ENCODE peak calls at places on chromosomes 7 and 10, in ten cellular contexts. One of them, this sample, is unnamed.

GRCh38 chr7:40162516-40162915 is 27.7 kb downstream of the SUGCT start:
- DNase-seq in stomach: no peak
- DNase-seq in A549: no peak
- DNase-seq in gastrocnemius medialis: no peak
- DNase-seq in adrenal gland: no peak
- DNase-seq in uterus: no peak
- DNase-seq in HepG2: no peak
- DNase-seq in GM12878: no peak
- DNase-seq in breast epithelium: no peak
- DNase-seq in heart left ventricle: no peak
- DNase-seq in this sample: no peak

GRCh38 chr7:11228515-11228914 is 254.8 kb downstream of the PHF14 start:
- DNase-seq in stomach: peak
- DNase-seq in A549: no peak
- DNase-seq in gastrocnemius medialis: peak
- DNase-seq in adrenal gland: peak
- DNase-seq in uterus: peak
- DNase-seq in HepG2: no peak
- DNase-seq in GM12878: no peak
- DNase-seq in breast epithelium: no peak
- DNase-seq in heart left ventricle: peak
- DNase-seq in this sample: no peak

GRCh38 chr10:48332871-48333216 is 26.4 kb downstream of the MAPK8 start:
- DNase-seq in stomach: no peak
- DNase-seq in A549: no peak
- DNase-seq in gastrocnemius medialis: no peak
- DNase-seq in adrenal gland: no peak
- DNase-seq in uterus: no peak
- DNase-seq in HepG2: no peak
- DNase-seq in GM12878: no peak
- DNase-seq in breast epithelium: no peak
- DNase-seq in heart left ventricle: no peak
- DNase-seq in this sample: no peak

GRCh38 chr7:122457969-122458368 is 153.4 kb upstream of the FEZF1 start:
- DNase-seq in stomach: no peak
- DNase-seq in A549: no peak
- DNase-seq in gastrocnemius medialis: no peak
- DNase-seq in adrenal gland: no peak
- DNase-seq in uterus: no peak
- DNase-seq in HepG2: no peak
- DNase-seq in GM12878: no peak
- DNase-seq in breast epithelium: no peak
- DNase-seq in heart left ventricle: no peak
- DNase-seq in this sample: no peak

GRCh38 chr10:103278862-103279298 is 1.9 kb downstream of the INA start:
- DNase-seq in stomach: peak
- DNase-seq in A549: no peak
- DNase-seq in gastrocnemius medialis: no peak
- DNase-seq in adrenal gland: no peak
- DNase-seq in uterus: peak
- DNase-seq in HepG2: no peak
- DNase-seq in GM12878: no peak
- DNase-seq in breast epithelium: no peak
- DNase-seq in heart left ventricle: peak
- DNase-seq in this sample: peak

GRCh38 chr7:153567426-153567825 is 484.8 kb upstream of the DPP6 start:
- DNase-seq in stomach: no peak
- DNase-seq in A549: no peak
- DNase-seq in gastrocnemius medialis: no peak
- DNase-seq in adrenal gland: no peak
- DNase-seq in uterus: peak
- DNase-seq in HepG2: no peak
- DNase-seq in GM12878: no peak
- DNase-seq in breast epithelium: peak
- DNase-seq in heart left ventricle: peak
- DNase-seq in this sample: no peak

GRCh38 chr7:1593091-1593866 is 23.4 kb upstream of the PSMG3 start:
- DNase-seq in stomach: no peak
- DNase-seq in A549: peak
- DNase-seq in gastrocnemius medialis: no peak
- DNase-seq in adrenal gland: no peak
- DNase-seq in uterus: no peak
- DNase-seq in HepG2: peak
- DNase-seq in GM12878: no peak
- DNase-seq in breast epithelium: no peak
- DNase-seq in heart left ventricle: no peak
- DNase-seq in this sample: no peak

GRCh38 chr10:62071846-62072281 is 170.4 kb downstream of the ARID5B start:
- DNase-seq in stomach: no peak
- DNase-seq in A549: no peak
- DNase-seq in gastrocnemius medialis: peak
- DNase-seq in adrenal gland: no peak
- DNase-seq in uterus: no peak
- DNase-seq in HepG2: no peak
- DNase-seq in GM12878: no peak
- DNase-seq in breast epithelium: no peak
- DNase-seq in heart left ventricle: no peak
- DNase-seq in this sample: no peak

GRCh38 chr7:134593530-134594392 is 44.9 kb downstream of the AKR1B15 start:
- DNase-seq in stomach: peak
- DNase-seq in A549: peak
- DNase-seq in gastrocnemius medialis: no peak
- DNase-seq in adrenal gland: peak
- DNase-seq in uterus: peak
- DNase-seq in HepG2: peak
- DNase-seq in GM12878: no peak
- DNase-seq in breast epithelium: peak
- DNase-seq in heart left ventricle: peak
- DNase-seq in this sample: no peak

GRCh38 chr7:969403-969802 is 5.9 kb downstream of the COX19 start:
- DNase-seq in stomach: no peak
- DNase-seq in A549: no peak
- DNase-seq in gastrocnemius medialis: no peak
- DNase-seq in adrenal gland: no peak
- DNase-seq in uterus: no peak
- DNase-seq in HepG2: no peak
- DNase-seq in GM12878: no peak
- DNase-seq in breast epithelium: no peak
- DNase-seq in heart left ventricle: no peak
- DNase-seq in this sample: no peak

GRCh38 chr10:78804356-78805032 is 264.3 kb upstream of the ZMIZ1 start:
- DNase-seq in stomach: no peak
- DNase-seq in A549: no peak
- DNase-seq in gastrocnemius medialis: no peak
- DNase-seq in adrenal gland: no peak
- DNase-seq in uterus: peak
- DNase-seq in HepG2: no peak
- DNase-seq in GM12878: no peak
- DNase-seq in breast epithelium: no peak
- DNase-seq in heart left ventricle: peak
- DNase-seq in this sample: no peak

DNA sequence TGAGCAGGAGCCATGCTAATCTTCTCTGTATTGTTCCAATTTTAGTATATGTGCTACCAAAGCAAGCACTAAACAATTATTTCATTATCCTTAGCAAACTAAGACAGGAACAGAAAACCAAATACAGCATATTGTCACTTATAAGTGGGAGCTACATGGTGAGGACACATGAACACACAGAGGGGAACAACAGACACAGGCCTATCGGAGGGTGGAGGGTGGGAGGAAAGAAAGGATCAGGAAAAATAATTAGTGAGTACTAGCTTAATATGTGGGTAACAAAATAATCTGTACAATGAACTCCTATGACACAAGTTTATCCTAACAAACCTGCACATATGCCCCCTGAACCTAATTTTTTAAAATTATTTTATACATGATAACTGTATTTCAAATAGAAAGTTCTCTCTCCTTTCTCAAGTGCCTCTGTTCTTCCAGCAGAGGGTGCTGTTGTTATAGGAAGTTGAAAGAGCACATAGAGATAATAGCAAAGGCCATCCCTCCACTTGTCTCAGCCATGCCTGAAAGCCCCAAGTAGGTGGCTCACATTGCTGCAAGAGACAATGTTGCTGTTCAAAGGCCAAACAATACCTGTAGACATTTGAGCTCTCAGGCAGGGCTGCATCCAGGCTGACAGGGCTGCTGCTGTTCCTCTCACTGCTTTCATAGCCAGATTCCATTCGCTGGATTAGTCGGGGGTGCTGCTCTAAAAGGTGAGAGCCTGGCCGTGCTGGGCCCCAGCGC is 33.4 kb upstream of the PPP3CB start:
- DNase-seq in stomach: peak
- DNase-seq in A549: peak
- DNase-seq in gastrocnemius medialis: peak
- DNase-seq in adrenal gland: peak
- DNase-seq in uterus: peak
- DNase-seq in HepG2: peak
- DNase-seq in GM12878: peak
- DNase-seq in breast epithelium: peak
- DNase-seq in heart left ventricle: peak
- DNase-seq in this sample: peak
- TF ChIP-seq POLR2A in stomach: no peak
- TF ChIP-seq POLR2A in A549: no peak
- TF ChIP-seq POLR2A in gastrocnemius medialis: no peak
- TF ChIP-seq POLR2A in adrenal gland: no peak
- TF ChIP-seq POLR2A in uterus: no peak
- TF ChIP-seq POLR2A in HepG2: no peak
- TF ChIP-seq POLR2A in GM12878: no peak
- TF ChIP-seq POLR2A in breast epithelium: no peak
- TF ChIP-seq POLR2A in heart left ventricle: no peak
- TF ChIP-seq POLR2A in this sample: no peak

GRCh38 chr7:50446542-50446960 is 3.6 kb downstream of the FIGNL1 start:
- DNase-seq in stomach: no peak
- DNase-seq in A549: no peak
- DNase-seq in gastrocnemius medialis: no peak
- DNase-seq in adrenal gland: no peak
- DNase-seq in uterus: no peak
- DNase-seq in HepG2: peak
- DNase-seq in GM12878: peak
- DNase-seq in breast epithelium: no peak
- DNase-seq in heart left ventricle: no peak
- DNase-seq in this sample: no peak

GRCh38 chr7:50448823-50449222 is 1.3 kb downstream of the FIGNL1 start:
- DNase-seq in stomach: no peak
- DNase-seq in A549: no peak
- DNase-seq in gastrocnemius medialis: no peak
- DNase-seq in adrenal gland: no peak
- DNase-seq in uterus: no peak
- DNase-seq in HepG2: no peak
- DNase-seq in GM12878: no peak
- DNase-seq in breast epithelium: no peak
- DNase-seq in heart left ventricle: no peak
- DNase-seq in this sample: no peak

GRCh38 chr7:50449501-50449880 is 659 bp downstream of the FIGNL1 start:
- DNase-seq in stomach: no peak
- DNase-seq in A549: no peak
- DNase-seq in gastrocnemius medialis: no peak
- DNase-seq in adrenal gland: no peak
- DNase-seq in uterus: no peak
- DNase-seq in HepG2: no peak
- DNase-seq in GM12878: no peak
- DNase-seq in breast epithelium: no peak
- DNase-seq in heart left ventricle: no peak
- DNase-seq in this sample: no peak

GRCh38 chr7:50450691-50451051 is 521 bp upstream of the FIGNL1 start:
- DNase-seq in stomach: no peak
- DNase-seq in A549: peak
- DNase-seq in gastrocnemius medialis: no peak
- DNase-seq in adrenal gland: peak
- DNase-seq in uterus: no peak
- DNase-seq in HepG2: no peak
- DNase-seq in GM12878: no peak
- DNase-seq in breast epithelium: no peak
- DNase-seq in heart left ventricle: no peak
- DNase-seq in this sample: no peak

GRCh38 chr7:50449881-50450690 is at the start of gene FIGNL1:
- DNase-seq in stomach: peak
- DNase-seq in A549: peak
- DNase-seq in gastrocnemius medialis: peak
- DNase-seq in adrenal gland: peak
- DNase-seq in uterus: peak
- DNase-seq in HepG2: peak
- DNase-seq in GM12878: peak
- DNase-seq in breast epithelium: peak
- DNase-seq in heart left ventricle: peak
- DNase-seq in this sample: peak
- TF ChIP-seq POLR2A in stomach: no peak
- TF ChIP-seq POLR2A in A549: peak
- TF ChIP-seq POLR2A in gastrocnemius medialis: no peak
- TF ChIP-seq POLR2A in adrenal gland: peak
- TF ChIP-seq POLR2A in uterus: peak
- TF ChIP-seq POLR2A in HepG2: peak
- TF ChIP-seq POLR2A in GM12878: peak
- TF ChIP-seq POLR2A in breast epithelium: no peak
- TF ChIP-seq POLR2A in heart left ventricle: peak
- TF ChIP-seq POLR2A in this sample: peak

DNA sequence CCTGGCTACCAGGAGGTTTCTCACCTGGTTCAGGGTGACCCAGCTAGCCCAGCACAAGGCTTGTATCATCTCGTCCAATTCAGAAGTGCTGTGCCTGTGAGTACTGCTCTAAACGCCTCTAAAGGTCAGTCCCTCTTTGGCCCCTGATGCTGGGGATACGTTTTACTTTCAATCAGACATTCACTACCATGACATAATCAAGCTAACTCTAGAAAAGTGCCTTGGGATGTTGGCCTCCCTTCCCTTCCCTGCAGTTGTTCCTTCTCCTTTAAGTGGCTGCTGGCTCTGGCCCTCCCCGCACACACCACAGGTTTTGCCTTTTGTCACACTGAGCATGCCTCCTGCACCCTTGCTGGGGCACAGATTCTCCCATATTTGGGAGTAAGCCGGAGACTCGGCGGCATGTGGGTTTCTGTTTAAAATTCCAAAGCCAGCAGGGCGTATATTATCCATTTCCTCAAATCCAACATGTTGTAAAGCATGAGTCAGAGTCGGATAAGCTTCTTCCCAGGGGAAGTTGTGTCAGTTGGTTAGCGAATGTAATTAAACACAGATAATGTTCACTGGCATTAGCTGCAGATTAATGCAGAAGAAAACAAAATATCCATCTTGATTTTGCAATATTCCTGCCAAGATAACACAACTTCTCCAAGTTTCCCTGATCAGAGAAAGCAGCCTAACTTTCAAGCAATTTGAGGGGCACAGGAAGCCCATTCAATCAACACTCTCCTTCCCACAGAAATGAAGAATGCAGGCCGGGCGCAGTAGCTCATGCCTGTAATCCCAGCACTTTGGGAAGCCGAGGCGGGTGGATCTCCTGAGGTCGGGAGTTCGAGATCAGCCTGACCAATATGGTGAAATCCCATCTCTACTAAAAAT is 31.8 kb upstream of the VCL start:
- DNase-seq in stomach: peak
- DNase-seq in A549: peak
- DNase-seq in gastrocnemius medialis: peak
- DNase-seq in adrenal gland: peak
- DNase-seq in uterus: peak
- DNase-seq in HepG2: peak
- DNase-seq in GM12878: no peak
- DNase-seq in breast epithelium: peak
- DNase-seq in heart left ventricle: peak
- DNase-seq in this sample: no peak
- TF ChIP-seq POLR2A in stomach: no peak
- TF ChIP-seq POLR2A in A549: peak
- TF ChIP-seq POLR2A in gastrocnemius medialis: peak
- TF ChIP-seq POLR2A in adrenal gland: no peak
- TF ChIP-seq POLR2A in uterus: peak
- TF ChIP-seq POLR2A in HepG2: no peak
- TF ChIP-seq POLR2A in GM12878: no peak
- TF ChIP-seq POLR2A in breast epithelium: no peak
- TF ChIP-seq POLR2A in heart left ventricle: peak
- TF ChIP-seq POLR2A in this sample: no peak

GRCh38 chr10:15859865-15860691 is at the start of gene MINDY3:
- DNase-seq in stomach: peak
- DNase-seq in A549: peak
- DNase-seq in gastrocnemius medialis: peak
- DNase-seq in adrenal gland: peak
- DNase-seq in uterus: peak
- DNase-seq in HepG2: peak
- DNase-seq in GM12878: peak
- DNase-seq in breast epithelium: peak
- DNase-seq in heart left ventricle: peak
- DNase-seq in this sample: peak
- TF ChIP-seq POLR2A in stomach: no peak
- TF ChIP-seq POLR2A in A549: peak
- TF ChIP-seq POLR2A in gastrocnemius medialis: peak
- TF ChIP-seq POLR2A in adrenal gland: no peak
- TF ChIP-seq POLR2A in uterus: peak
- TF ChIP-seq POLR2A in HepG2: peak
- TF ChIP-seq POLR2A in GM12878: peak
- TF ChIP-seq POLR2A in breast epithelium: no peak
- TF ChIP-seq POLR2A in heart left ventricle: peak
- TF ChIP-seq POLR2A in this sample: peak

This sample was measured in GM12891.